ENCODE peak calls at places on chromosomes 12 and 14, in four cellular contexts. M is suprapubic skin, K is A549, O is body of pancreas. S is an unnamed sample.

GRCh38 chr12:86727151-86727550 is 471.0 kb upstream of the MGAT4C start:
- DNase-seq in M (no peak), K (no peak), O (no peak), S (no peak)

GRCh38 chr12:58288191-58288590 is 346.8 kb downstream of the ATP23 start:
- DNase-seq in M (no peak), K (no peak), O (no peak), S (no peak)

GRCh38 chr12:47265391-47265790 is 185.6 kb upstream of the AMIGO2 start:
- DNase-seq in M (no peak), K (no peak), O (no peak), S (no peak)

GRCh38 chr12:77947326-77947725 is 116.6 kb downstream of the NAV3 start:
- DNase-seq in M (no peak), K (no peak), O (no peak), S (no peak)

GRCh38 chr12:25264015-25264582 is 13.4 kb upstream of the KRAS start:
- DNase-seq in M (no peak), K (no peak), O (no peak), S (no peak)

GRCh38 chr12:101779626-101780025 is 40.4 kb upstream of the SYCP3 start:
- DNase-seq in M (no peak), K (no peak), O (no peak), S (no peak)

GRCh38 chr14:86203843-86204242 is 673.9 kb downstream of the FLRT2 start:
- DNase-seq in M (no peak), K (no peak), O (no peak), S (no peak)

GRCh38 chr12:68158427-68158826 is 1.1 kb downstream of the IFNG start:
- DNase-seq in M (no peak), K (no peak), O (no peak), S (no peak)

GRCh38 chr14:67396381-67396965 is 15.5 kb downstream of the PLEK2 start:
- DNase-seq in M (no peak), K (no peak), O (no peak), S (no peak)

GRCh38 chr12:19620222-19620621 is 180.9 kb downstream of the AEBP2 start:
- DNase-seq in M (no peak), K (peak), O (no peak), S (no peak)

GRCh38 chr14:89252887-89253532 is 164.0 kb downstream of the FOXN3 start:
- DNase-seq in M (no peak), K (no peak), O (no peak), S (no peak)

GRCh38 chr14:64092940-64093339 is 201.2 kb downstream of the ESR2 start:
- DNase-seq in M (no peak), K (no peak), O (no peak), S (no peak)

GRCh38 chr14:87630808-87631207 is 362.2 kb downstream of the GALC start:
- DNase-seq in M (no peak), K (no peak), O (no peak), S (no peak)

GRCh38 chr14:56216631-56217379 is 98.6 kb downstream of the PELI2 start:
- DNase-seq in M (no peak), K (no peak), O (peak), S (peak)

GRCh38 chr14:51439896-51440295 is 199.8 kb downstream of the TMX1 start:
- DNase-seq in M (no peak), K (no peak), O (no peak), S (no peak)

GRCh38 chr12:112846619-112847018 is 55.1 kb downstream of the RPH3A start:
- DNase-seq in M (no peak), K (no peak), O (no peak), S (no peak)

GRCh38 chr12:112847708-112848337 is 56.3 kb downstream of the RPH3A start:
- DNase-seq in M (no peak), K (no peak), O (no peak), S (no peak)

GRCh38 chr12:112843272-112843671 is 51.7 kb downstream of the RPH3A start:
- DNase-seq in M (no peak), K (no peak), O (no peak), S (peak)

GRCh38 chr12:112842441-112842840 is 50.9 kb downstream of the RPH3A start:
- DNase-seq in M (no peak), K (no peak), O (no peak), S (peak)

DNA sequence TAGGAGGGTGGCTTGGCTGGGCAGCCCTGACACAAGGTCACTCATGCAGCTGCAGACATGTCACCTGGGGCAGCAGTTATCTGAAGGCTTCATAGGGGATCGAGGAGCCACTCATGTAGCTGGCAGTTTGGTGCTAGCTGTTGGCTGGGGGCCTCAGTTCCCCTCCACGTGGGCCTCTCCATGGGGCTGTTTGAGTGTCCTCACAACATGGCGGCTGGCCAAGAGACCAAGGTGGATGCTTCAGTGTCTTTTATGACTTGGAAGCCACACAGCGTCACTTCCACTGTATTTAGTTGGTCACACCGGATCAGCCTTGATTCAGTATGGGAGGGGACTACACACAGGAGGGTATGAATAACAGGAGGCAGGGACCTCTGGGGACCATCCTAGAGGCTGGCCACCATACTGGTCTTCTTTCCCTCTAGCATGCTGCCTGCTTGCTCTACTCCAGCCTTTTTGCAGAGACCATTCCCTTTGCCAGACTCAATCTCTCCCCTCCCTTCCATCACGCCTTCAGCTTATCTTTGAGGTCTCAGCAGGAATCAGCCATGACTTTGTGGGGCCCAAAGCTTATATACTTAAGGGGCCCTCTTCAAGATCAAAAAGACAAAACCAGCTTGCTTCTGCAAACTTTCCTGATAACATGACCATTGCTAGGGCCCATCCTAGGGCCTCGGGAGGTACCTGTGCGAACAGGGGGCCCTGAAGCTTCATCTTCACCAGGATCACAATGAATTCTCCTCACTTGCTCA is 53.4 kb downstream of the RPH3A start:
- DNase-seq in M (no peak), K (no peak), O (no peak), S (peak)
- H3K4me3 ChIP-seq in M (no peak), K (no peak), O (no peak), S (no peak)

DNA sequence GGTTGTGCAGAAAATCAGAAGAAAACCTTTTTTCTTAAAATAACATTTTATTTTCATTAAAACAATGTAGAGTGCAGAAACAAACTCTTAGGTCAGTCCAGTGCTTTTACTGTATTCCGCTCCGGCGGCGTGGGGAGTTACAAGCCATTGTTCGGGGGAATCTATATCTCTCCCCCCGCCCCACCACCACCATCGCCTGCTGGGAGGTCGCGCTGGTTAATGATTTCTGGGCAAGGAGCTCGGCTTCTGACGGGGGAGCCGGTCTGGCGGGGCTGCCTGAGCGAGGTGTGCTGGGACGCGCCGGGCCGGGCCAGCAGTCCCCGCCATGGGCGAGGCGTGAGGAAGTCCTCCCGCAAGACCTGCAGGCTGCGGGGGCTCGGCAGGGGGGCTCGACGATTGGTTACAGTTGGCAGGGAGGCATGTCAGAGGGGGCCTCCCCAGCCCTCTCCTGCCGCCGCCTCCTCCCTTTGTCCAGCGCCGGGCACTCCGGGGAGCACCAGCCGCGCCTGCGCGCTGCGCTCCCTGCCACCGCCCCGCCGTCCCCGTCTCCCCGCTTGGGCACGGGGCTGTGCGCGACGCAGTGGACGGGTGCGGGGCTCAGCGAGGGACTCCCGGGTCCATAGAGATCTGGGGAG is 1.0 kb upstream of the DUSP6 start:
- DNase-seq in M (peak), K (peak), O (peak), S (peak)
- TF ChIP-seq POLR2A in M (no peak), K (no peak), O (peak), S (peak)

GRCh38 chr14:76424359-76424758 is 48.4 kb downstream of the ESRRB start:
- DNase-seq in M (no peak), K (no peak), O (no peak), S (no peak)
- TF ChIP-seq CTCF in M (no peak), K (no peak), O (no peak), S (no peak)

GRCh38 chr12:106585237-106585834 is 2.5 kb downstream of the RFX4 start:
- DNase-seq in M (no peak), K (no peak), O (no peak), S (no peak)

GRCh38 chr12:106585862-106586534 is 3.2 kb downstream of the RFX4 start:
- DNase-seq in M (no peak), K (no peak), O (no peak), S (no peak)

GRCh38 chr12:106586535-106586802 is 3.7 kb downstream of the RFX4 start:
- DNase-seq in M (no peak), K (no peak), O (no peak), S (no peak)

GRCh38 chr12:106588771-106589170 is 6.0 kb downstream of the RFX4 start:
- DNase-seq in M (no peak), K (no peak), O (no peak), S (no peak)

DNA sequence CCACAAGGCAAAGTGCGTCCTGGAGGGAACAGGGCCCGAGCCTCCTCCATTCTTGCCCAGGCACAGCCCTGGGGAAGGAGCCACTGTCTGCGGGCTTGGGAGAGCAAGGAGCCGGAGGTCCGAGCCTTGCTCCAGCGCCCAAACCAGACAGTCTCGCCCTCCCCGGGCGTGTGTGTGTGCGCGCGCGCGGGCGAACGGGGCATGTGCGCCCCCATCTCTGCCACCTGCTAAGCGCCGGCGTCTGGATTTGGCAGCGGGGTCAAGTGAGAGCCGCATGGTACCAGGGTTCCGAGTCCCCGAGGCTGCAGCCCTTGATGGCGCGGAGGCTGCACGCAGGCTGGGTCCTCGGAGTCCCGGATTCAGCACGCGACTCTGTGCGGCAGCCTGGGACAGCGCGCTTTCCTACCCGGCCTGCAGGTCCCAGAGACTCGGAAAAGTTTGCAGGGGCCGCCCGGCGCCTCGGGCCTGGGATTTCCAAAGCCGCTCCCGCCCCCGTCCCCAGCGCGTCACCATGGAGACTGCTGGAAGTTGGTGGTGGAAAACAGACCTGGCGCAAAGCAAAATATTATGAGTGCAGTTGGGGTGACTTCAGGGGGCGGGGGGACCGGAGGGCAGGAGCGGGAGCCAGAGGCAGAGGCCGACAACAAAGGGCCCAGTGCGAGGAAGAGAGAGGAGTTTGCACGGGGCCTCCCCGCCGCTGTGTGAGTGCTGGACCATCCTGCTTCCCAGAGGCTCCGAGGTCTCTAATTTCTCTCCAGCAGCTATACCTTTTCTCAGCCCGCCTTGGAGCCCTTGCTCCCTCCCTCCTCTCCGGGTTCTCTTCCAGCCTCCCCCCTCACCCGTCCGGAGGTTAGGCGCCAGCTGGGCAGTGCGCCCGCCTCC is 4.2 kb downstream of the RFX4 start:
- DNase-seq in M (no peak), K (no peak), O (no peak), S (no peak)
- H3K4me3 ChIP-seq in M (peak), K (peak), O (no peak), S (no peak)